ENCODE peak calls at places on chromosomes 11 and 22, in six cellular contexts. T, N, M, Q, E and B are unnamed samples.

GRCh38 chr11:45082744-45083543 is 63.5 kb upstream of the PRDM11 start:
- DNase-seq in T (peak), N (no peak), M (no peak), Q (no peak), E (no peak), B (no peak)

GRCh38 chr11:120332822-120333716 is 3.1 kb upstream of the ARHGEF12 start:
- DNase-seq in T (no peak), N (no peak), M (no peak), Q (no peak), E (no peak), B (no peak)

GRCh38 chr11:128835741-128836410 is 31.2 kb downstream of the KCNJ1 start:
- DNase-seq in T (no peak), N (no peak), M (no peak), Q (peak), E (no peak), B (no peak)

GRCh38 chr11:72864692-72865655 is 50.8 kb downstream of the ATG16L2 start:
- DNase-seq in T (no peak), N (no peak), M (no peak), Q (no peak), E (no peak), B (no peak)

GRCh38 chr11:86632499-86633269 is 39.7 kb downstream of the ME3 start:
- DNase-seq in T (no peak), N (no peak), M (no peak), Q (no peak), E (no peak), B (no peak)

GRCh38 chr22:40243891-40244290 is 66.2 kb downstream of the TNRC6B start:
- DNase-seq in T (no peak), N (no peak), M (no peak), Q (no peak), E (no peak), B (no peak)

GRCh38 chr22:44704159-44705021 is 2.4 kb downstream of the PRR5 start:
- DNase-seq in T (no peak), N (no peak), M (no peak), Q (no peak), E (no peak), B (no peak)

GRCh38 chr11:126862664-126863247 is 137.8 kb downstream of the KIRREL3 start:
- DNase-seq in T (no peak), N (no peak), M (no peak), Q (no peak), E (no peak), B (no peak)

GRCh38 chr11:8839957-8840945 is 70.7 kb upstream of the AKIP1 start:
- DNase-seq in T (peak), N (no peak), M (no peak), Q (peak), E (no peak), B (no peak)

GRCh38 chr11:35102267-35102666 is 36.7 kb upstream of the CD44 start:
- DNase-seq in T (no peak), N (no peak), M (no peak), Q (no peak), E (no peak), B (no peak)

GRCh38 chr11:32391965-32392553 is 43.3 kb downstream of the WT1 start:
- DNase-seq in T (no peak), N (no peak), M (no peak), Q (no peak), E (no peak), B (no peak)

GRCh38 chr11:86745571-86745970 is 54.8 kb upstream of the PRSS23 start:
- DNase-seq in T (no peak), N (no peak), M (no peak), Q (no peak), E (no peak), B (no peak)

GRCh38 chr11:73416711-73417265 is 40.6 kb downstream of the RELT start:
- DNase-seq in T (no peak), N (no peak), M (no peak), Q (no peak), E (no peak), B (no peak)

GRCh38 chr22:50674127-50674493 is 1.5 kb downstream of the SHANK3 start:
- DNase-seq in T (no peak), N (no peak), M (no peak), Q (no peak), E (no peak), B (no peak)

GRCh38 chr11:130162733-130163132 is 3.2 kb downstream of the ST14 start:
- DNase-seq in T (peak), N (no peak), M (no peak), Q (no peak), E (no peak), B (no peak)

GRCh38 chr22:49103314-49104052 is 724.2 kb downstream of the BRD1 start:
- DNase-seq in T (peak), N (no peak), M (no peak), Q (no peak), E (no peak), B (no peak)

GRCh38 chr11:66408488-66409214 is 12.2 kb upstream of the NPAS4 start:
- DNase-seq in T (peak), N (peak), M (peak), Q (peak), E (peak), B (peak)

GRCh38 chr11:64206457-64207246 is at the start of gene FERMT3:
- DNase-seq in T (peak), N (peak), M (no peak), Q (peak), E (no peak), B (no peak)

GRCh38 chr22:20644071-20644642 is 129.8 kb upstream of the SERPIND1 start:
- DNase-seq in T (no peak), N (peak), M (no peak), Q (no peak), E (no peak), B (no peak)

GRCh38 chr11:61138940-61139339 is 22.3 kb downstream of the VPS37C start:
- DNase-seq in T (no peak), N (no peak), M (no peak), Q (no peak), E (no peak), B (no peak)

GRCh38 chr11:34433899-34434298 is 4.8 kb upstream of the CAT start:
- DNase-seq in T (no peak), N (no peak), M (no peak), Q (no peak), E (no peak), B (no peak)

GRCh38 chr11:118610773-118611432 is 3.5 kb downstream of the PHLDB1 start:
- DNase-seq in T (peak), N (peak), M (peak), Q (peak), E (peak), B (peak)

GRCh38 chr22:19874307-19875060 is 19.8 kb upstream of the GNB1L start:
- DNase-seq in T (peak), N (peak), M (peak), Q (peak), E (peak), B (no peak)

GRCh38 chr22:45616432-45616831 is 55.2 kb upstream of the ATXN10 start:
- DNase-seq in T (no peak), N (no peak), M (no peak), Q (no peak), E (no peak), B (no peak)

GRCh38 chr11:99015634-99016454 is 4.9 kb upstream of the CNTN5 start:
- DNase-seq in T (no peak), N (no peak), M (no peak), Q (no peak), E (no peak), B (no peak)

GRCh38 chr11:95792200-95792599 is 1.9 kb downstream of the CEP57 start:
- DNase-seq in T (no peak), N (no peak), M (no peak), Q (no peak), E (no peak), B (no peak)

GRCh38 chr11:95790123-95790932 is at the start of gene CEP57:
- DNase-seq in T (peak), N (peak), M (peak), Q (peak), E (peak), B (peak)

GRCh38 chr11:95789506-95790122 is at the start of gene FAM76B:
- DNase-seq in T (peak), N (peak), M (peak), Q (peak), E (peak), B (peak)

GRCh38 chr11:95791385-95792033 is 1.2 kb downstream of the CEP57 start:
- DNase-seq in T (no peak), N (no peak), M (no peak), Q (no peak), E (no peak), B (no peak)

DNA sequence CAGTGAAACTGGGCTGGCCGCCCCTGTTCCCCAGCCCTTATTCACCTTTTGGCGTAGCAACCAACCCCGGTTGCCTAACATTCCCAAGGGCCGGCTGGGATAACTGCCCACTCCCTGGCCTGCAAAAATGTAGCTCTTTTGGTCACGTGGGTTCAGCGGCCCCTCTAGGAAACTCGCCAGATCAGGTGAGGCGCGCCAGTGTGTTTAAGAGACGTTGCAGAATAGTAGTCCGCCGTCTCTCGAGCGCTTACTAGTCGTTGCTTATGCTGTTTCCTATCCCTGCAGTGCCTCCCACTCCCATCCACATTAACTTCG is 592 bp downstream of the CEP57 start:
- DNase-seq in T (peak), N (peak), M (peak), Q (peak), E (peak), B (no peak)
- TF ChIP-seq POLR2A in T (no peak), N (no peak), M (no peak), Q (peak), E (no peak), B (no peak)

GRCh38 chr22:47391169-47392053 is 629.0 kb downstream of the TBC1D22A start:
- DNase-seq in T (no peak), N (no peak), M (no peak), Q (no peak), E (no peak), B (no peak)

GRCh38 chr22:47392054-47392347 is 629.6 kb downstream of the TBC1D22A start:
- DNase-seq in T (no peak), N (no peak), M (no peak), Q (no peak), E (no peak), B (no peak)

GRCh38 chr22:47394504-47395440 is 632.3 kb downstream of the TBC1D22A start:
- DNase-seq in T (peak), N (no peak), M (no peak), Q (no peak), E (no peak), B (no peak)

GRCh38 chr22:47392729-47393128 is 630.3 kb downstream of the TBC1D22A start:
- DNase-seq in T (no peak), N (no peak), M (no peak), Q (no peak), E (no peak), B (no peak)

DNA sequence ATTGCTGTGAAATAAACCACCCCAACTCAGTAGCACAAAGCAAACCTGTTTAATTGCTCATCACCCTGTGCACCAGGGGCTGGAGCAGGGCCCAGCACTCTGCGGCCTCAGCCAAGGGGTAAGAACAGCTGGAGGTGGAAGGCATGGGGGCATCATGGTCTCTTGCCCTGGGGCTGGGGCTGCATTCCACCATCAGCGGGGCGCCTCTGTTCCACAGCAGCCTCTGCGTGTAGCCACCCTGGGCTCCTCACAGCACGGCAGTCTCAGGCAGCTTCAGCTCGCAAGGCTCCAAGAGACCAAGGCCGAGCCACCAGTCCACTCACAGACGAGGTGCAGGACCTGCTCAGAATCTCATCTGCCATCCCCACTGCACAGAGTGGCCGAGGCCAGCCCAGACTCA is 630.7 kb downstream of the TBC1D22A start:
- DNase-seq in T (no peak), N (no peak), M (no peak), Q (no peak), E (no peak), B (no peak)
- H3K4me3 ChIP-seq in T (no peak), N (no peak), M (no peak), Q (no peak), E (no peak), B (no peak)

DNA sequence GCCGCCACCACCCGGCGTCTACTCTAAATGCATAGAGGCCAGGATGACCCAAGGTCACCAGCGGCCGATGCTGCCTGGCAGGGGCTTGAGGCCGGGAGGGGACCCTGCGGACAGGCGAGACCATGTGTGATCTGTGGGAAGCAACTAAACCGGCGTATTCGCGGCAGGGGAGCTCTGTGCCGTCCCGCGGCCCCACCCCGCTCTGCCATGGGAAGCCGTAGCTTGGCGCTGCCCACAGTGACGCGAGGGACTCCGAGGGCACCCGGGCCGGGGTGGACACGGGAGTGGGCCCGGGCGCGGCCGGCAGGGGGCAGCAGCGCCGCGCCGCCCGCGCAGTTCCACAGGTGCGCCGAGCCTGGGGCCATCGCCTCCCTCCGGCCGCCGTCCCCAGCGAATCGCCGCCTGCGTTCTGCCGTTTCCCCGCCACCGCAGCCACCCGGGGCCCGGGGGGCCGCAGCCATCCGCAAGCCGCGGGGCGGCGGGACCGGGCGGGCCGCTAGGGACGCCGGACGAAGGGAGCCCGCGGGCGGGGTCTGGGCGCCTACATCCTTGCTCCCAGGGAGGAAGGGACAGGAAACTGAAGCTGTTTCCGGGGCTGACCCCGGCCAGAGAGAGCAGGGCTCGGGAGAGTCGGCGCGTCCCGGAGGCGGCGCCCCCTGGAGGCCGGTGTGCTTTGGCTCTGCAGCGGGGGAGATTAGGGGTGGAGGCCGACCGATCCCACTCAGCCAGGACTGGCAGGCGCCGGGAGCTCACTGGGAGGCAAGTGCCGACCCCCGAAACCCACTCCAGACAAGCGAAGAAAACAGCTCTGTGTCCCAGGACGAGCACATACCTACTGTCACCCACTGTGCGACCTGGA is 12.5 kb upstream of the HDHD5 start:
- DNase-seq in T (peak), N (peak), M (peak), Q (peak), E (peak), B (peak)
- TF ChIP-seq POLR2A in T (peak), N (no peak), M (peak), Q (peak), E (no peak), B (no peak)

GRCh38 chr11:134034496-134035381 is 34.1 kb upstream of the JAM3 start:
- DNase-seq in T (no peak), N (no peak), M (no peak), Q (peak), E (no peak), B (no peak)
- H3K4me3 ChIP-seq in T (no peak), N (no peak), M (no peak), Q (no peak), E (no peak), B (peak)

GRCh38 chr11:68116892-68117435 is 4.2 kb downstream of the CHKA start:
- DNase-seq in T (no peak), N (peak), M (no peak), Q (no peak), E (no peak), B (no peak)

GRCh38 chr11:68115285-68115684 is 5.9 kb downstream of the CHKA start:
- DNase-seq in T (no peak), N (peak), M (no peak), Q (no peak), E (no peak), B (no peak)

GRCh38 chr11:68116126-68116525 is 5.1 kb downstream of the CHKA start:
- DNase-seq in T (peak), N (no peak), M (no peak), Q (no peak), E (no peak), B (no peak)

GRCh38 chr11:68117896-68118470 is 3.2 kb downstream of the CHKA start:
- DNase-seq in T (no peak), N (peak), M (no peak), Q (peak), E (no peak), B (no peak)

GRCh38 chr11:68113986-68114385 is 7.2 kb downstream of the CHKA start:
- DNase-seq in T (no peak), N (no peak), M (no peak), Q (no peak), E (no peak), B (no peak)
- TF ChIP-seq POLR2A in T (no peak), N (no peak), M (no peak), Q (no peak), E (no peak), B (no peak)

DNA sequence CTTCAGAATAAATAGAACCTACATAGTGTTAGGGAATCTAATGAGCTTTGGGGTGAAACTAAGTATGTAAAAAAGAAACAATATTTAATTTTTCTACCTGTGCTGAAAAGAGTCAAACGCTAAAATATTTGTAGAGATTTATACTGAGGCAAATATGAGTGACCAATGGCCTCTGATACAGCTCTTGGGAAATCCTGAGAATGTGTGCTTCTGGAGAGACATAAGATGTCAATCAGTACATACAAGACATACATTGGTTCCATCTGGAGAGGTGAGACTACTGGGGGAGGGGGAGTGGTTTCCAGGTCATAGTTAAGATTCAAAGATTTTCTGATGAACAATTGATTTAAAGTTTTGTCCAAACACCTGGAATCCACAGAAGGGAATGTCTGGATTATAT is 970 bp downstream of the ASRGL1 start:
- DNase-seq in T (no peak), N (no peak), M (no peak), Q (no peak), E (no peak), B (no peak)
- H3K4me3 ChIP-seq in T (peak), N (no peak), M (peak), Q (peak), E (peak), B (peak)

GRCh38 chr11:27699242-27699925 is 871 bp downstream of the BDNF start:
- DNase-seq in T (no peak), N (peak), M (no peak), Q (no peak), E (no peak), B (no peak)
- TF ChIP-seq POLR2A in T (no peak), N (no peak), M (no peak), Q (no peak), E (no peak), B (no peak)

GRCh38 chr11:102561636-102562035 is 31.1 kb upstream of the MMP7 start:
- DNase-seq in T (no peak), N (no peak), M (no peak), Q (no peak), E (no peak), B (no peak)
- H3K4me3 ChIP-seq in T (no peak), N (no peak), M (no peak), Q (no peak), E (no peak), B (no peak)

DNA sequence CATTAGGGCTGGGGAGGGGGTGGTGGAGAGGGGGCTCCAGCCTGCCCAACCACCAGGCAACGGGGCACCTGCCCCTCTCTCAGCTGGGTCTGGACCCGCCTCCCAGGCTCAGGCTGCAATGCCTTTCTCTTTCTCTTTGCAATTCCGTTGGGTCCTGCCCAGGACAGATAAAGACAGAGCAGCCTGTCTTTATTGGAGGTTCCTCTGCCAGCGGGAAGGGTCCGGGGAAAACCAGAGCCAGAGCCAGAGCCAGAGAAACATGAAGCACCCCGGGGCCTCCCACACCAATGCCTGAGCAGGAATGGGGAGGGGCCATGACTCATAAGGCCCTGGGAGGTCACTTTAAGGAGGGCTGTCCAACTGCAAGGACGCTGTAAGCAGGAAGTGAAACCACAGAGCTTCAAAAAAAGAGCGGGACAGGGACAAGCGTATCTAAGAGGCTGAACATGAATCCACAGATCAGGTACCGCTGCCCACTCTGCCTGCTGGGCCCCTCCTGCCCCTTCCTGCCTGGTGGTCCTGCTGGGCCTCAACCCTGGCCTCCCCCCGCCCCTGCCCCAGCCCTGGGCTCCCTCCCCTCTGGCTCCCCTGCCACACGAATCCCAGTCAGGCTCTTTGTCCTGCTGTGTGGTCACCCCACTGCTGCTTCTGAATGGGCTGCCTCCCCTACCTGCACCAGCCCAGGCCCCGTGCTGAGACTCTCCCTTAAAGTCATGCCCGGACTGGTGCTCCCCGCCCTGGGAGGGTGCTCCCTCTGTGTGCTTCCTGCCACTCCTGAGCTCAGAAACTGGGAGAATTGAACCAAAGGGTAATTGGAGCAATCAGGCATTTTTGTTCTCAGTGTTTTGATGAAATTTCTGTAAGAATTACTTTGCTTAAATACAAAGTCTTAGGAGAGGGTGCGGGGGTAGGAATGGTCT is at the start of gene APOBEC3B:
- DNase-seq in T (peak), N (peak), M (peak), Q (peak), E (peak), B (peak)
- TF ChIP-seq POLR2A in T (no peak), N (no peak), M (peak), Q (peak), E (no peak), B (no peak)